ENCODE peak calls at places on chromosomes 16 and 17, in seven cellular contexts. K is stomach; Q is HCT116; H is WTC11; S is CD8-positive, alpha-beta memory T cell; X is T-cell; F is choroid plexus epithelial cell. E is an unnamed sample.

GRCh38 chr17:51015145-51015558 is 105.5 kb downstream of the SPAG9 start:
- DNase-seq in F (peak; percentile 41), X (no peak), S (no peak), K (no peak), H (no peak), Q (no peak), E (no peak)

GRCh38 chr16:86524029-86524428 is 13.7 kb downstream of the FOXF1 start:
- DNase-seq in Q (no peak), K (no peak), S (no peak), F (no peak), X (no peak), H (no peak), E (no peak)

GRCh38 chr17:8109669-8110455 is 8.5 kb downstream of the ALOXE3 start:
- DNase-seq in K (peak; percentile 85), S (peak; percentile 82), X (peak; percentile 75), Q (no peak), F (no peak), H (peak; percentile 90), E (peak; percentile 84)

GRCh38 chr16:58755989-58756649 is 22.0 kb upstream of the GOT2 start:
- DNase-seq in K (peak; percentile 71), Q (peak; percentile 66), H (peak; percentile 80), F (peak; percentile 88), X (peak; percentile 69), S (peak; percentile 73), E (peak; percentile 64)

GRCh38 chr17:69638516-69638915 is 224.0 kb downstream of the MAP2K6 start:
- DNase-seq in H (no peak), K (no peak), F (no peak), Q (no peak), S (no peak), X (no peak), E (no peak)

GRCh38 chr17:8611135-8611534 is 19.4 kb downstream of the MYH10 start:
- DNase-seq in F (no peak), K (no peak), X (no peak), H (no peak), Q (no peak), S (no peak), E (no peak)

GRCh38 chr17:55295411-55296170 is 30.8 kb downstream of the HLF start:
- DNase-seq in X (peak; percentile 36), K (peak; percentile 68), S (peak; percentile 45), F (peak; percentile 74), H (peak; percentile 67), Q (peak; percentile 57), E (peak; percentile 52)

GRCh38 chr16:1194665-1195392 is 30.2 kb downstream of the TPSG1 start:
- DNase-seq in S (peak; percentile 19), K (no peak), X (peak; percentile 10), F (no peak), H (peak; percentile 71), Q (no peak), E (no peak)

GRCh38 chr16:27224271-27224737 is 21.0 kb downstream of the KDM8 start:
- DNase-seq in Q (no peak), K (no peak), S (no peak), X (no peak), F (no peak), H (no peak), E (no peak)

GRCh38 chr16:67241008-67241900 is 6.0 kb downstream of the FHOD1 start:
- DNase-seq in F (peak; percentile 73), K (peak; percentile 91), H (no peak), S (no peak), Q (no peak), X (no peak), E (no peak)

GRCh38 chr17:75820411-75821080 is 23.7 kb downstream of the UNC13D start:
- DNase-seq in Q (no peak), S (no peak), K (no peak), H (no peak), F (no peak), X (no peak), E (no peak)

GRCh38 chr16:66408181-66409048 is 18.7 kb upstream of the BEAN1 start:
- DNase-seq in S (peak; percentile 64), X (no peak), K (no peak), H (no peak), Q (peak; percentile 60), F (peak; percentile 88), E (no peak)

GRCh38 chr16:67677712-67678111 is 11.1 kb downstream of the C16orf86 start:
- DNase-seq in K (no peak), H (no peak), X (no peak), Q (no peak), F (no peak), S (no peak), E (no peak)

GRCh38 chr17:12089809-12090384 is 69.2 kb downstream of the MAP2K4 start:
- DNase-seq in X (no peak), K (no peak), H (no peak), Q (no peak), F (peak; percentile 72), S (no peak), E (no peak)

GRCh38 chr16:64627781-64628180 is 494.1 kb downstream of the CDH11 start:
- DNase-seq in Q (no peak), S (no peak), K (no peak), X (no peak), F (no peak), H (no peak), E (no peak)

GRCh38 chr17:80424878-80425765 is 10.2 kb downstream of the ENDOV start:
- DNase-seq in Q (no peak), K (no peak), H (no peak), S (no peak), X (no peak), F (no peak), E (no peak)

GRCh38 chr16:79838860-79839259 is 238.3 kb upstream of the MAF start:
- DNase-seq in K (no peak), H (no peak), S (no peak), X (no peak), F (peak; percentile 5), Q (no peak), E (no peak)

GRCh38 chr17:29565643-29566472 is 979 bp downstream of the ABHD15 start:
- DNase-seq in F (no peak), Q (peak; percentile 22), K (peak; percentile 59), X (peak; percentile 47), H (peak; percentile 76), S (peak; percentile 46), E (peak; percentile 46)

GRCh38 chr16:51151435-51151950 is 423 bp upstream of the SALL1 start:
- DNase-seq in Q (no peak), X (no peak), S (no peak), K (peak; percentile 39), H (peak; percentile 85), F (peak; percentile 51), E (no peak)

GRCh38 chr17:38619451-38619795 is 13.7 kb upstream of the SRCIN1 start:
- DNase-seq in H (no peak), Q (no peak), F (no peak), X (no peak), K (no peak), S (no peak), E (no peak)

GRCh38 chr16:87723224-87723619 is 42.6 kb downstream of the KLHDC4 start:
- DNase-seq in Q (no peak), F (peak; percentile 88), H (no peak), X (no peak), S (no peak), K (peak; percentile 48), E (no peak)

GRCh38 chr16:60318486-60318885 is 1584.4 kb upstream of the GOT2 start:
- DNase-seq in H (no peak), K (no peak), Q (no peak), S (no peak), X (no peak), F (no peak), E (no peak)

GRCh38 chr16:22652463-22652845 is 141.8 kb downstream of the NPIPB5 start:
- DNase-seq in S (no peak), X (no peak), Q (no peak), H (no peak), K (no peak), F (no peak), E (no peak)

GRCh38 chr17:37168731-37169353 is 206.9 kb upstream of the C17orf78 start:
- DNase-seq in Q (no peak), X (no peak), S (no peak), K (no peak), F (peak; percentile 7), H (no peak), E (no peak)

GRCh38 chr17:50149425-50150353 is 788 bp downstream of the PPP1R9B start:
- DNase-seq in H (no peak), S (peak; percentile 73), K (peak; percentile 77), X (peak; percentile 51), F (peak; percentile 57), Q (no peak), E (peak; percentile 52)

GRCh38 chr17:40561871-40562611 is 3.2 kb downstream of the CCR7 start:
- DNase-seq in Q (no peak), X (peak; percentile 45), H (peak; percentile 11), K (peak; percentile 19), F (no peak), S (peak; percentile 80), E (peak; percentile 50)

GRCh38 chr17:73630957-73631595 is 13.2 kb downstream of the SDK2 start:
- DNase-seq in Q (no peak), F (no peak), K (no peak), H (no peak), S (no peak), X (no peak), E (no peak)

GRCh38 chr16:85825326-85825725 is 25.8 kb downstream of the COX4I1 start:
- DNase-seq in K (no peak), F (no peak), S (no peak), X (no peak), H (peak; percentile 42), Q (no peak), E (no peak)

GRCh38 chr17:77124192-77124908 is 16.4 kb upstream of the SEC14L1 start:
- DNase-seq in F (peak; percentile 85), S (no peak), K (peak; percentile 65), Q (peak; percentile 79), X (no peak), H (no peak), E (no peak)

GRCh38 chr16:68823401-68823800 is 19.9 kb upstream of the TANGO6 start:
- DNase-seq in X (no peak), F (peak; percentile 92), Q (no peak), H (peak; percentile 18), K (no peak), S (no peak), E (no peak)

GRCh38 chr17:42673885-42674754 is 2.7 kb downstream of the PLEKHH3 start:
- DNase-seq in F (peak; percentile 85), Q (no peak), X (no peak), K (peak; percentile 45), H (peak; percentile 75), S (no peak), E (no peak)

GRCh38 chr17:15944720-15945492 is at the start of gene ADORA2B:
- DNase-seq in S (peak; percentile 20), H (peak; percentile 67), Q (no peak), F (peak; percentile 69), X (peak; percentile 14), K (peak; percentile 60), E (no peak)

GRCh38 chr17:61040666-61041065 is 359.0 kb upstream of the TBX2 start:
- DNase-seq in S (no peak), Q (no peak), X (no peak), K (no peak), F (no peak), H (no peak), E (no peak)

GRCh38 chr16:51374346-51374745 is 223.3 kb upstream of the SALL1 start:
- DNase-seq in X (no peak), Q (no peak), H (no peak), K (no peak), S (no peak), F (peak; percentile 94), E (no peak)

GRCh38 chr16:81431554-81432353 is 12.9 kb upstream of the CMIP start:
- DNase-seq in X (no peak), H (no peak), Q (no peak), S (no peak), F (peak; percentile 38), K (no peak), E (no peak)

GRCh38 chr16:15495898-15496297 is 61.5 kb downstream of the BMERB1 start:
- DNase-seq in F (no peak), K (no peak), S (no peak), Q (no peak), X (no peak), H (no peak), E (no peak)

GRCh38 chr16:29021471-29021870 is 36.6 kb downstream of the LAT start:
- DNase-seq in X (no peak), S (no peak), F (no peak), Q (no peak), K (no peak), H (no peak), E (no peak)

E was measured in T-helper 9 cell.